ENCODE peak calls at places on chromosomes 11 and 22, in nine cellular contexts. N is Peyer's patch; G is HepG2; L is hepatocyte; J is OCI-LY7; H is CD4-positive, CD25-positive, alpha-beta regulatory T cell; C is tibial nerve; T is pancreas; W is ovary. D is an unnamed sample.
A peak's percentile ranks its signal among the peaks of the same experiment; 100 is the strongest.

GRCh38 chr11:66066751-66067150 is 3.3 kb upstream of the PACS1 start:
- DNase-seq in N (no peak), G (no peak), L (no peak), J (no peak), H (no peak), C (no peak), T (no peak), W (no peak), D (no peak)

GRCh38 chr22:44822479-44822878 is 70.1 kb downstream of the ARHGAP8 start:
- DNase-seq in N (no peak), G (no peak), L (no peak), J (no peak), H (no peak), C (no peak), T (no peak), W (no peak), D (no peak)

GRCh38 chr11:44622190-44622650 is 56.8 kb downstream of the CD82 start:
- DNase-seq in N (peak; percentile 22), G (no peak), L (no peak), J (no peak), H (no peak), C (no peak), T (peak; percentile 0), W (peak; percentile 4), D (no peak)

GRCh38 chr22:39739338-39740027 is 154.1 kb downstream of the ENTHD1 start:
- DNase-seq in N (no peak), G (no peak), L (no peak), J (no peak), H (peak; percentile 12), C (no peak), T (no peak), W (no peak), D (no peak)

GRCh38 chr11:61041755-61042518 is 60.4 kb upstream of the CD5 start:
- DNase-seq in N (peak; percentile 89), G (no peak), L (peak; percentile 69), J (peak; percentile 76), H (peak; percentile 98), C (no peak), T (no peak), W (peak; percentile 35), D (peak; percentile 88)

GRCh38 chr11:60774726-60775125 is 10.4 kb upstream of the MS4A10 start:
- DNase-seq in N (no peak), G (no peak), L (no peak), J (no peak), H (no peak), C (no peak), T (no peak), W (no peak), D (no peak)

GRCh38 chr11:72972541-72973128 is 158.4 kb downstream of the ATG16L2 start:
- DNase-seq in N (no peak), G (no peak), L (no peak), J (no peak), H (no peak), C (no peak), T (no peak), W (no peak), D (no peak)

GRCh38 chr11:34050967-34051348 is 573 bp upstream of the CAPRIN1 start:
- DNase-seq in N (no peak), G (peak; percentile 28), L (no peak), J (no peak), H (no peak), C (peak; percentile 6), T (no peak), W (no peak), D (no peak)

GRCh38 chr11:36142439-36142838 is 146.8 kb downstream of the COMMD9 start:
- DNase-seq in N (no peak), G (no peak), L (no peak), J (no peak), H (no peak), C (no peak), T (no peak), W (no peak), D (no peak)

GRCh38 chr11:75328426-75329277 is 22.8 kb downstream of the ARRB1 start:
- DNase-seq in N (peak; percentile 87), G (peak; percentile 78), L (peak; percentile 90), J (peak; percentile 45), H (peak; percentile 92), C (peak; percentile 81), T (no peak), W (peak; percentile 68), D (no peak)

GRCh38 chr11:66226111-66226510 is 42.3 kb upstream of the RAB1B start:
- DNase-seq in N (no peak), G (no peak), L (no peak), J (no peak), H (no peak), C (no peak), T (no peak), W (no peak), D (no peak)

GRCh38 chr11:17812286-17813187 is 78.0 kb downstream of the KCNC1 start:
- DNase-seq in N (no peak), G (no peak), L (no peak), J (no peak), H (no peak), C (no peak), T (no peak), W (no peak), D (no peak)

GRCh38 chr22:38412435-38413084 is 42.4 kb downstream of the KCNJ4 start:
- DNase-seq in N (peak; percentile 57), G (no peak), L (peak; percentile 5), J (no peak), H (peak; percentile 9), C (no peak), T (peak; percentile 44), W (peak; percentile 41), D (no peak)

GRCh38 chr11:76724162-76724768 is 53.7 kb upstream of the LRRC32 start:
- DNase-seq in N (no peak), G (no peak), L (no peak), J (no peak), H (no peak), C (no peak), T (no peak), W (no peak), D (no peak)

GRCh38 chr11:26993965-26994446 is at the start of gene FIBIN:
- DNase-seq in N (no peak), G (no peak), L (peak; percentile 26), J (no peak), H (no peak), C (peak; percentile 60), T (no peak), W (peak; percentile 34), D (no peak)

GRCh38 chr11:8354622-8355417 is 91.1 kb upstream of the LMO1 start:
- DNase-seq in N (no peak), G (no peak), L (no peak), J (no peak), H (no peak), C (no peak), T (no peak), W (no peak), D (peak; percentile 39)

GRCh38 chr22:24994070-24994763 is 41.7 kb downstream of the KIAA1671 start:
- DNase-seq in N (peak; percentile 88), G (no peak), L (peak; percentile 50), J (no peak), H (peak; percentile 96), C (no peak), T (no peak), W (no peak), D (no peak)

GRCh38 chr11:72812968-72813739 is 1.1 kb upstream of the ATG16L2 start:
- DNase-seq in N (peak; percentile 84), G (peak; percentile 70), L (peak; percentile 49), J (peak; percentile 88), H (peak; percentile 78), C (no peak), T (peak; percentile 17), W (peak; percentile 24), D (peak; percentile 69)

GRCh38 chr11:119832536-119832935 is 103.5 kb upstream of the NECTIN1 start:
- DNase-seq in N (peak; percentile 84), G (peak; percentile 11), L (peak; percentile 77), J (no peak), H (no peak), C (peak; percentile 14), T (peak; percentile 58), W (peak; percentile 69), D (no peak)

DNA sequence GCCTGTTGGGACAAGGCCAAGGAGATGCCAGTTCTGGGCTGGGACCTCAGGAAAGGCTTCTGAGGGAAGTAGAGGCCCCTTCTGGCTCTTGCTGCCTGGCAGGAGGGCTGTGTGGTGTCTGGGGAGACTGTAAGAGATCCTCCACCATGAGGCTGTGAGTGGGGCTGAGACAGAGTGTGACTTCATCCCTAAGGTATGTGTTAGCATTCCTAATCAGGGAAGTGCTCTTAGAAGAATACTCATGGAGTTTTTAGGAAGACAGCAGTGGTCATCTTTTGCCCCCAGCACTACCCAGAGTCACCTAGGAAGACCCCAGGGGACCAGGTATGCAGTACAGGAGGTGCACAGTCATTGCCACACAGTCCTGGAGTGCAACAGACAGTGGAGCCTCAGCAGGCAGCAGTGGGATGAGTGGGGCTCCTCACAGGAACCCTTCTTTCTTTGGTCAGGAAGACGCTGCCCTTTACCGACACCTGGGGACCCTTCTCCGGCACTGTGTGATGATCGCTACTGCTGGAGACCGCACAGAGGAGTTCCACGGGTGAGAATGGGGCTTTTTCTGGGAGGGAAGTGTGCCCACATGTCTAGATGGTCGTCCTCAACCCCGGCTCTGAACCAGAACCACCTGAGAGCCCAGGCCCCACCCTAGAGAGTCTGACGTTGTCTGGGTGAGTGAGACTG is 2.8 kb downstream of the RIC8A start:
- DNase-seq in N (peak; percentile 35), G (no peak), L (no peak), J (no peak), H (no peak), C (no peak), T (no peak), W (no peak), D (no peak)
- H3K4me3 ChIP-seq in N (peak overlapping the region; percentile 88), G (peak overlapping the region; percentile 5), L (no peak overlapping the region), J (peak overlapping the region; percentile 98), H (peak overlapping the region; percentile 24), C (no peak overlapping the region), T (no peak overlapping the region), W (no peak overlapping the region), D (peak overlapping the region; percentile 96)

GRCh38 chr11:95994340-95994728 is 70.4 kb upstream of the MTMR2 start:
- DNase-seq in N (no peak), G (no peak), L (no peak), J (no peak), H (no peak), C (no peak), T (no peak), W (no peak), D (no peak)
- H3K36me3 ChIP-seq in N (no peaks in the 10 kb centered on the region), G (peaks cover 4% of the 10 kb centered on the region), L (no peaks in the 10 kb centered on the region), J (no peaks in the 10 kb centered on the region), H (peaks cover 18% of the 10 kb centered on the region), C (no peaks in the 10 kb centered on the region), T (no peaks in the 10 kb centered on the region), W (no peaks in the 10 kb centered on the region), D (no peaks in the 10 kb centered on the region)

GRCh38 chr11:16612801-16613400 is 125.5 kb upstream of the C11orf58 start:
- DNase-seq in N (no peak), G (no peak), L (peak; percentile 43), J (no peak), H (no peak), C (peak; percentile 12), T (no peak), W (no peak), D (no peak)
- H3K4me3 ChIP-seq in N (peak overlapping the region; percentile 51), G (no peak overlapping the region), L (peak overlapping the region; percentile 22), J (no peak overlapping the region), H (no peak overlapping the region), C (peak overlapping the region; percentile 41), T (peak overlapping the region; percentile 24), W (peak overlapping the region; percentile 15), D (no peak overlapping the region)

DNA sequence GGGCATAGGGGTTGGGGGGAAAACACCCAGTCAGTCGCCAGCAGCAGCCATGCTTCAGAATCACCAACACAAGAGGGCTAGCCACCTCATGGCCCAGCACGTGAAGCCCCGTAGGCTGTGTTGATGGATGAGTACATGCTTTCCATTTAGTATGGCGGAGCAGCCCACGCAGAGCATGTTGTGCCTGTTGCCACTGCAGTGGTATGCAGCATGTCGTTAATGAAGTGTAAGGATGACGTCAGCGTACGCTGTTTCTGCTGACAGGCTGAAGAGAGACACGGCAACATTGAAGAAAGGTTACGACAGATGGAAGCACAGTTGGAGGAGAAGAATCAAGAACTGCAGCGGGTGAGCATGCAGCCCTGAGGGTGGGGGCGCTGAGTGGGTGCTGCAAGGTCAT is 62.7 kb downstream of the PPFIA1 start:
- DNase-seq in N (no peak), G (no peak), L (no peak), J (no peak), H (no peak), C (no peak), T (no peak), W (no peak), D (no peak)
- H3K36me3 ChIP-seq in N (no peaks in the 10 kb centered on the region), G (peaks cover 34% of the 10 kb centered on the region), L (no peaks in the 10 kb centered on the region), J (peaks cover 91% of the 10 kb centered on the region), H (peaks cover 95% of the 10 kb centered on the region), C (peaks cover 9% of the 10 kb centered on the region), T (peaks cover 87% of the 10 kb centered on the region), W (no peaks in the 10 kb centered on the region), D (peaks cover 25% of the 10 kb centered on the region)

D was measured in GM06990.